ENCODE peak calls at places on chromosomes 11 and 22, in six cellular contexts. Q, P, C, H, B and O are unnamed samples.

GRCh38 chr22:38460367-38460952 is 5.5 kb upstream of the KCNJ4 start:
- DNase-seq in P (no peak), C (no peak), B (no peak), H (no peak), Q (no peak), O (no peak)

GRCh38 chr22:31077681-31078080 is 3.4 kb upstream of the SMTN start:
- DNase-seq in P (no peak), C (no peak), B (no peak), H (no peak), Q (no peak), O (no peak)

GRCh38 chr11:95092549-95093324 is 3.1 kb downstream of the ENDOD1 start:
- DNase-seq in Q (no peak), P (no peak), C (peak; percentile 49), H (no peak), B (peak; percentile 56), O (no peak)

GRCh38 chr11:119222308-119222707 is 16.2 kb downstream of the CBL start:
- DNase-seq in H (no peak), C (peak; percentile 81), P (no peak), B (no peak), Q (peak; percentile 7), O (no peak)

GRCh38 chr11:16099501-16099900 is 256.8 kb downstream of the SOX6 start:
- DNase-seq in C (no peak), H (no peak), P (no peak), Q (no peak), B (no peak), O (no peak)

GRCh38 chr22:33922268-33922667 is 2.0 kb upstream of the LARGE1 start:
- DNase-seq in C (peak; percentile 34), B (peak; percentile 64), P (peak; percentile 18), H (no peak), Q (peak; percentile 67), O (no peak)

GRCh38 chr11:95143106-95143681 is 53.5 kb downstream of the ENDOD1 start:
- DNase-seq in B (no peak), Q (no peak), C (peak; percentile 70), P (no peak), H (no peak), O (no peak)

GRCh38 chr11:95567685-95568084 is 221.9 kb downstream of the FAM76B start:
- DNase-seq in H (no peak), P (no peak), C (peak; percentile 63), B (no peak), Q (no peak), O (no peak)

GRCh38 chr11:36317992-36318391 is 21.9 kb downstream of the PRR5L start:
- DNase-seq in C (no peak), B (no peak), H (no peak), Q (no peak), P (no peak), O (no peak)

GRCh38 chr11:22426915-22427314 is 88.7 kb downstream of the SLC17A6 start:
- DNase-seq in Q (no peak), C (peak; percentile 7), H (no peak), B (no peak), P (no peak), O (no peak)

GRCh38 chr22:33519140-33519973 is 400.9 kb downstream of the LARGE1 start:
- DNase-seq in Q (no peak), B (no peak), P (peak; percentile 63), C (peak; percentile 61), H (no peak), O (no peak)

GRCh38 chr11:134584001-134584561 is 172.0 kb upstream of the B3GAT1 start:
- DNase-seq in Q (peak; percentile 46), P (no peak), H (peak; percentile 55), C (no peak), B (peak; percentile 35), O (no peak)

DNA sequence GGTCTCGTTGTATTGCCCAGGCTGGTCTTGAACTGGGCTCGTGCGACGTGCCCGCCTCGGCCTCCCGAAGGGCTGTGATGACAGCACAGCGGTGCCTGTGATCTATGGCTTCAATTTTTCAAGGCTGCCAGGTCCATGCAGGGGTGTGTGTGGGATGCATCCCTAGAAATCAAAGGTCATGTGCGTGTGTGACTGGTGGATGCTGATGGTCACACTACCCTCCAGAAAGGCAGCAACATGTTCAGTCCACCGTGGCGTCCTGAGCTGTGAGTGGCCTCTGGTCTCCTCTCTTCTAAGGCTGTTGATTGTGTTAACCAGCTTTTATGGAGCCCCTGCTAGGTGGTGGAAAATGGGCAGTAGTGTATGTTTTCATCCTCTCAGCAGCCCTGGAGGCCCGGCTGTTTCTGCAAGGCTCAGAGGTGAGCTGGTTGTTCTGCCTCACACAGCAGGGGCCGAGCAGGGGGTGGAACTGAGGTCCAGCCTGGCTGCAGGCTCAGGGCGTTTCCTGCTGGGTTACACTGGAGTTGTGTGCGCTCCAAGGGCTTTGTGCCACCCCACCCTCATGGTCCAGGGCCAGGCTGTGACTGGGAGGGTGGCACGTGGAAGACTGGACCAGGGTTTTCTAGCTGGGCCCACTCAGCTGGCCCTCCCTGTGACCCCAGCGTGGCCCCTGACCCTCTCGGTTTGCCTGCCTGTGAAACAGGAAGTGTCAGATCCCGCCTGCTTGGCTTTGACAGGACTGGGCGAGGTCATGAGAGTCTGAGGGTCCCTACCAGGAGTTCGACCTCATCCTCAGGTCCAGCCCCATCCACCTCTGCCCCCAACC is 7.7 kb downstream of the BIK start:
- DNase-seq in H (no peak), P (no peak), C (no peak), Q (no peak), B (no peak), O (no peak)
- H3K4me1 ChIP-seq in H (no peaks in the 10 kb centered on the region), P (peaks cover 21% of the 10 kb centered on the region), C (no peaks in the 10 kb centered on the region), Q (no peaks in the 10 kb centered on the region), B (no peaks in the 10 kb centered on the region), O (peaks cover 5% of the 10 kb centered on the region)

DNA sequence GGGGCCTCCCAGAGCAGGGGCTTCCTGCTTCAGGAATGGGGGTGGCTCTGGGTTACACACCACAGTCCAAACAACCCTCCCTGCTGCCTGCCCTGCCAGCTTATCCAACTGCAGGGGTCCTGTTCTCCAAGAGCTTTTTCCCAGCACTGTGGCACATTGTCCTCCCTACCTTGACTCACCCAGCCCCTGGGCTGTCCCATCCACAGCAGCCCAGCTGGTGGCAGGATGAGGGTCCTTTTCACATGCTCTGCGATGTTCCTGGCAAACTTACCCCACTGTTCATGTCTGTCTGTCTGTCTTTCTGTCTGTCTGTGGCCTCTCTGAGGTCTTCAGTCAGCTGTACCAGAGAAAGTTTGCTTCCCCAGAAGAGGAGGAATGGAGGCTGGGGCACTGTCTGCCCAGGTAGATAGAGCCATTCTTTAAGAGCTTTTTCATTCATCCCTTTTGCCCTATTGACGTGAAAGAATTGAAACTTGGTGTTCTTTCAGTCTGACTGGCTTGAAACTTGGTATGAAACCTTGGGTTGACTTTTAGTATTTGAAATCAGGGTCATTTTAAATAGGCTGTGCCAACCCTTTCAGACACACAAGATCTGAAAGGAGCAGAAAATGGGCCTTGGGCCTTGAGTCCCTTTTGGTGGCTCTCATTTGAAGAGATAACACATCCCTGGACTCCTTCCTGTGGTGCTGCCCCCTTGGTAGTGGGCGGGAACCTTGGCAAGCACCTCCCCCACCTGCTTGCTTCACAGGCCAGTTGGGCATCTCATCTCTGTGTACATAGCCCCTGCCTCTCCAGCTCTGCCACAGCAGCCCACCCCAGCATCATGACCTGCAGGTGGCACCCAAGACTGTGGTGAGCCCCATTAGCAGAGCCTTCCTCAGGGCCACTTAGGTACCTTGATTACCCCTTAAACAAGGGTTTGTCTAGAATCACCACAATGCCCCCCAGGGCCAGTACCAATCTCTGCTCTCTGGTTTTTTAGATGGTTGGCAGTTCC is 74.6 kb upstream of the SUSD2 start:
- DNase-seq in B (peak; percentile 58), P (no peak), H (no peak), C (no peak), Q (no peak), O (no peak)
- TF ChIP-seq CTCF in B (peak; percentile 26), P (peak; percentile 18), H (peak; percentile 34), C (peak; percentile 33), Q (no peak), O (no peak)

DNA sequence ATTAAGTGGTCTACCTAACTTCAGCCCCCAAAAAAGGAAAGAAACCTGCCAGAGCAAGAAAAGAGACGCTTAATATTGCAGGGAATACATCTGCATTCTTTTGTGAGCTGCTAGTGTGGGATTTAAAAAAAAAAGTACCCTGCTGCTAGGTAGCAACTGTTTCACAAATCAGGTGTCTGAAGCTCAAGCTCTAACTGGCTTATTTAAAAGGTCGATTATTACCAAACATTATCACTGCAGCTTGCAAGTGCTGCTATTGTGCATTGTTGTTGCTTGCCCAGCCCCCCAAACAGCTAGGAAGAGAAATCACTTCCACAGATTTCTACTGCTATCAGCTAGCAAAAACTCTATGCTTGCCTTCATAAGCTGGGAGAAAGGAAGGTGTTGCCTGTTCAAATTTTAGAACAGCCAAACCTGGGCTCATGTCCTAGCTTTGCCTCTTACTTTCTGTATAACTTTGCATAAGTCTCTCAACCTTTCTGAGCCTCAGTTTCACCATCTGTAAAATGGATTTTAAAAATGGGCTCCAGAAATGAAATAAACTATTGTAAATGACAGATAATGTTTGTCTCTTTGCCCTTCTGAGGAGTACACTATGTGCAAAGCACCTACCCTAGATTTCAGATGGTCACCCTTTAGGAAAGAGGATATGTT is 68.9 kb downstream of the FAM168A start:
- DNase-seq in P (peak; percentile 30), H (no peak), Q (no peak), C (no peak), B (no peak), O (no peak)
- H3K27ac ChIP-seq in P (peak overlapping the region; percentile 85), H (peak overlapping the region; percentile 73), Q (no peak overlapping the region), C (no peak overlapping the region), B (no peak overlapping the region), O (no peak overlapping the region)

GRCh38 chr22:25104367-25104766 is 95.3 kb upstream of the CRYBB3 start:
- DNase-seq in B (no peak), Q (no peak), H (no peak), P (no peak), C (no peak), O (no peak)
- H3K4me1 ChIP-seq in B (no peaks in the 10 kb centered on the region), Q (no peaks in the 10 kb centered on the region), H (no peaks in the 10 kb centered on the region), P (no peaks in the 10 kb centered on the region), C (no peaks in the 10 kb centered on the region), O (no peaks in the 10 kb centered on the region)

GRCh38 chr22:29994027-29994715 is 86.1 kb upstream of the HORMAD2 start:
- DNase-seq in C (peak; percentile 89), P (no peak), H (no peak), B (no peak), Q (no peak), O (no peak)
- TF ChIP-seq CTCF in C (no peak), P (peak; percentile 18), H (peak; percentile 14), B (no peak), Q (no peak), O (peak; percentile 42)

DNA sequence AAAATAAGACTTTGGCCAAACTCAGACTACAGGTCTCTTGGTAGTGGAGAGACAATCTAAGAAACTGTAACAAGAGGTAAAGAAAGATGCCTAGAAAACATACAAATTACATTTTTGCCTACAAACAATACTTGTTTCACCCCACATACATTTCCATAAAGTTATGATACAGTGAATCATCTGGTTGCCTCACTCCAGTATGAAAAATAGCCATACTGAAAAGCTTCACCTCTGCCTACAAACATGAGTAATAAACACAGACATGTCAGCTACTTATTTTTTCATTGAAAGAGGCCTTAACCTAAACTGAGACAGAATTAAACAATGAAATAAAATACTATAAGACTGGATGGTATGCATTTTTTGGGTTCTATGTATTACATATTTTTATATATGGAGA is 1463.0 kb downstream of the FAM181B start:
- DNase-seq in H (no peak), B (no peak), P (no peak), Q (no peak), C (no peak), O (no peak)
- H3K27ac ChIP-seq in H (no peak overlapping the region), B (no peak overlapping the region), P (no peak overlapping the region), Q (no peak overlapping the region), C (no peak overlapping the region), O (no peak overlapping the region)

DNA sequence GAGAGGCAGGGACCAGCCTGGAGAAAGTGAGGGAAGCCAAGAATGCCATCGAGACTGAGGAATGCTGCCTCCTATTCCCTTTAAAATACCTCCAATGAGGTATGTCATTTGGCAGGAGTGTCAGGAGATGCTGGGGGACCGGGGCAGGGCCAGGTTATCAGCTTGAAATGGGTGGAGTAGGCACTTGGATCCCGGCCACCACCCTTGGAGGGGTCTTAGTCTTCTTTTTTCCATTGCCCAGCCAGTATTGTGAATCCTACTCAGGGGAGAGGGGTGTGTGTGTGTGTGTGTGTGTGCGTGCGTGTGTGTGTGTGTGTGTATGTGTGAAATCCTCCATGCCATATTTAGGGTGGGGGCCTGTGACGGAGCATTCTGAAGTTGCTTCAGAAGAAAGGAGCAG is 116.2 kb downstream of the ZBTB16 start:
- DNase-seq in C (no peak), Q (no peak), B (no peak), P (no peak), H (no peak), O (no peak)
- H3K4me1 ChIP-seq in C (no peaks in the 10 kb centered on the region), Q (peaks cover 97% of the 10 kb centered on the region), B (peaks cover 96% of the 10 kb centered on the region), P (peaks cover 97% of the 10 kb centered on the region), H (peaks cover 93% of the 10 kb centered on the region), O (peaks cover 27% of the 10 kb centered on the region)